ENCODE peak calls at places on chromosomes 11 and 22, in four cellular contexts. K, S, E and R are unnamed samples.

GRCh38 chr11:105689636-105690035 is 79.8 kb downstream of the GRIA4 start:
- DNase-seq in K (no peak), S (no peak), E (no peak), R (no peak)

GRCh38 chr22:41925783-41926460 is 684 bp downstream of the TNFRSF13C start:
- DNase-seq in K (peak; percentile 78), S (peak; percentile 73), E (no peak), R (peak; percentile 96)

GRCh38 chr11:111976119-111976518 is 39.0 kb downstream of the DIXDC1 start:
- DNase-seq in K (no peak), S (no peak), E (no peak), R (peak; percentile 74)

GRCh38 chr11:63521896-63522295 is 14.7 kb upstream of the PLAAT4 start:
- DNase-seq in K (no peak), S (no peak), E (no peak), R (no peak)

GRCh38 chr11:20536784-20537183 is 62.6 kb upstream of the SLC6A5 start:
- DNase-seq in K (no peak), S (no peak), E (no peak), R (no peak)

GRCh38 chr11:60376601-60377000 is 1.7 kb upstream of the MS4A7 start:
- DNase-seq in K (no peak), S (no peak), E (no peak), R (no peak)

GRCh38 chr22:49930128-49930527 is 11.7 kb downstream of the CRELD2 start:
- DNase-seq in K (no peak), S (peak; percentile 63), E (no peak), R (no peak)

GRCh38 chr11:720642-721346 is 14.8 kb downstream of the EPS8L2 start:
- DNase-seq in K (peak; percentile 46), S (no peak), E (no peak), R (peak; percentile 71)

GRCh38 chr11:102788334-102789035 is 8.1 kb upstream of the MMP10 start:
- DNase-seq in K (no peak), S (no peak), E (no peak), R (no peak)

GRCh38 chr11:126039485-126040271 is 23.0 kb downstream of the CDON start:
- DNase-seq in K (no peak), S (no peak), E (no peak), R (no peak)

GRCh38 chr11:61805146-61805545 is 11.7 kb downstream of the FADS1 start:
- DNase-seq in K (no peak), S (no peak), E (no peak), R (no peak)

GRCh38 chr11:46360878-46361277 is 13.6 kb downstream of the DGKZ start:
- DNase-seq in K (peak; percentile 45), S (no peak), E (no peak), R (no peak)

GRCh38 chr22:36584666-36585065 is 55.7 kb upstream of the EIF3D start:
- DNase-seq in K (no peak), S (no peak), E (no peak), R (peak; percentile 47)

GRCh38 chr11:32002311-32002710 is 88.6 kb upstream of the RCN1 start:
- DNase-seq in K (no peak), S (no peak), E (no peak), R (no peak)

GRCh38 chr22:46078241-46079092 is 71.9 kb upstream of the PPARA start:
- DNase-seq in K (no peak), S (peak; percentile 74), E (no peak), R (peak; percentile 95)

GRCh38 chr22:49638788-49639187 is 188.9 kb downstream of the BRD1 start:
- DNase-seq in K (no peak), S (peak; percentile 49), E (peak; percentile 5), R (no peak)

GRCh38 chr11:102253018-102253775 is 64.1 kb upstream of the BIRC3 start:
- DNase-seq in K (no peak), S (no peak), E (no peak), R (no peak)

GRCh38 chr11:92594251-92594650 is 369.6 kb downstream of the FAT3 start:
- DNase-seq in K (no peak), S (no peak), E (no peak), R (no peak)

GRCh38 chr22:45709866-45710265 is 38.2 kb downstream of the ATXN10 start:
- DNase-seq in K (no peak), S (no peak), E (peak; percentile 37), R (no peak)

GRCh38 chr11:114090225-114090624 is 30.7 kb downstream of the ZBTB16 start:
- DNase-seq in K (no peak), S (no peak), E (no peak), R (no peak)
- H3K36me3 ChIP-seq in K (no peaks in the 10 kb centered on the region), S (no peaks in the 10 kb centered on the region), E (no peaks in the 10 kb centered on the region), R (no peaks in the 10 kb centered on the region)

DNA sequence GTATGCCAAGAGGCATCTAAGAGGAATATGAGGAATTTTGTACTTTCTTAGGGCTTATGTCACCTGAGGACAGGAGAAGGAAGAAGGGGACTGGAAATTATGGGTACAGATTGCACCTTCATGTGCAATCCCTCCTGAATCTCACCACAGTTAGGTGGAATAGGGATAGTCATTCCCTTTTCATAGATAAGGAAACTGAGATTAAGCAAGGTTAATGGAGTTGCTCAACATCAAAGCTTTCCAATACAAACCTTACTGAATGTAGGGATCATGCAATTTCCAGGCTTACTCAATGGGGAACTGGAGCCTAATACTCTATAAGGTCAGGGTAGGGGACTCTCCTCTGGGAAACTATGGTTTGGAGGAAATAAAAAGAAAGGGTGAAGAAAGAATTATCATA is 133.0 kb downstream of the C11orf87 start:
- DNase-seq in K (no peak), S (no peak), E (no peak), R (no peak)
- H3K4me3 ChIP-seq in K (no peak overlapping the region), S (no peak overlapping the region), E (no peak overlapping the region), R (no peak overlapping the region)

GRCh38 chr11:76713499-76713898 is 43.0 kb upstream of the LRRC32 start:
- DNase-seq in K (no peak), S (no peak), E (no peak), R (no peak)

GRCh38 chr11:76709259-76709658 is 38.7 kb upstream of the LRRC32 start:
- DNase-seq in K (no peak), S (no peak), E (no peak), R (no peak)

GRCh38 chr11:76709756-76710155 is 39.2 kb upstream of the LRRC32 start:
- DNase-seq in K (no peak), S (no peak), E (no peak), R (no peak)

GRCh38 chr11:76714493-76714892 is 43.9 kb upstream of the LRRC32 start:
- DNase-seq in K (no peak), S (no peak), E (no peak), R (no peak)

DNA sequence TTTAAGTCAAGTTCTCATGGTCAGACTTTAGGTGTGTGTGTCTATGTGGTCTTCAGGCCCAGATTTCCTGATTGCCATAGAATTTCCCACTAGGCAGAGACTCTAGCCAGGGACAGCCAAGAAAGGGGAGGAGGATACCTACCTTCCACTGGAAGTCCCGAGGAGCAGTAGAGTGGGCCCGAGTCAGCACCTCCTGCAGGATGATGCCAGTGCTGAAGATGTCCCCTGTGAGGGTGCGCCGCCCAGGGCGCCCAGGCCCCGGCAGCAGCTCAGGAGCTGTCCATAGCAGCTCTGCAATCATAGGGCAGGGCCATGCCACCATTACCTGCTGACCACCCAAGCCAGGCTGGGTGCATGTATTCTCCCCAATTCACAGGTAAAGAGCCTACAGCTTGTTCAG is 41.6 kb upstream of the LRRC32 start:
- DNase-seq in K (no peak), S (no peak), E (no peak), R (no peak)
- H3K36me3 ChIP-seq in K (no peaks in the 10 kb centered on the region), S (no peaks in the 10 kb centered on the region), E (no peaks in the 10 kb centered on the region), R (no peaks in the 10 kb centered on the region)

GRCh38 chr22:43516996-43517635 is 105.3 kb downstream of the MPPED1 start:
- DNase-seq in K (no peak), S (no peak), E (no peak), R (peak; percentile 79)

GRCh38 chr22:43515902-43516301 is 104.1 kb downstream of the MPPED1 start:
- DNase-seq in K (no peak), S (no peak), E (no peak), R (no peak)

GRCh38 chr22:43516386-43516785 is 104.6 kb downstream of the MPPED1 start:
- DNase-seq in K (no peak), S (no peak), E (no peak), R (no peak)

GRCh38 chr22:43514476-43515157 is 102.8 kb downstream of the MPPED1 start:
- DNase-seq in K (no peak), S (no peak), E (no peak), R (no peak)

GRCh38 chr22:43515411-43515810 is 103.6 kb downstream of the MPPED1 start:
- DNase-seq in K (no peak), S (no peak), E (no peak), R (peak; percentile 62)
- H3K4me3 ChIP-seq in K (no peak overlapping the region), S (no peak overlapping the region), E (no peak overlapping the region), R (no peak overlapping the region)

GRCh38 chr11:74206746-74207145 is 35.7 kb downstream of the PPME1 start:
- DNase-seq in K (no peak), S (no peak), E (no peak), R (no peak)
- H3K36me3 ChIP-seq in K (peaks cover 48% of the 10 kb centered on the region), S (no peaks in the 10 kb centered on the region), E (peaks cover 10% of the 10 kb centered on the region), R (peaks cover 8% of the 10 kb centered on the region)

GRCh38 chr11:122696662-122697061 is 41.1 kb downstream of the UBASH3B start:
- DNase-seq in K (peak; percentile 96), S (no peak), E (no peak), R (no peak)
- H3K4me3 ChIP-seq in K (peak overlapping the region; percentile 56), S (no peak overlapping the region), E (no peak overlapping the region), R (no peak overlapping the region)

GRCh38 chr11:84256618-84257017 is 970.5 kb upstream of the CCDC90B start:
- DNase-seq in K (no peak), S (no peak), E (no peak), R (no peak)

GRCh38 chr11:84260862-84261261 is 974.7 kb upstream of the CCDC90B start:
- DNase-seq in K (no peak), S (no peak), E (no peak), R (no peak)

GRCh38 chr11:84249344-84250135 is 963.4 kb upstream of the CCDC90B start:
- DNase-seq in K (no peak), S (no peak), E (no peak), R (no peak)

GRCh38 chr11:84250834-84251613 is 964.9 kb upstream of the CCDC90B start:
- DNase-seq in K (no peak), S (no peak), E (no peak), R (no peak)

DNA sequence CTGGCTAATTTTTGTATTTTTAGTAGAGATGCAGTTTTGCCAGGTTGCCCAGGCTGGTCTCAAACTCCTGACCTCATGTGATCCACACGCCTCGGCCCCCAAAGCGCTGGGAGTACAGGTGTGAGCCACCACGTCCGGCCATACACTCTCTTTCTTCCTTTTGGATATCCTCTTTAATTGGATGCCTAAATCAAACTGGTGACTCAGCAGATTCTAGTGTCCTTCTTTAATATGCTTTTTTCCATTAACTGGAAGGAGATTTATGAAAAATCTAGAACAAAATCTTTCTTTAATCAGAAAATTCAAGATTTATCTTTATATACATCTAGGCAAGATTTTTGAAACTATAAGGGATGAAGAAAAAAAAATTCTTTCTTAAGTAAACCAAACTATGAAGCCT is 969.3 kb upstream of the CCDC90B start:
- DNase-seq in K (no peak), S (no peak), E (no peak), R (no peak)
- H3K36me3 ChIP-seq in K (no peaks in the 10 kb centered on the region), S (no peaks in the 10 kb centered on the region), E (no peaks in the 10 kb centered on the region), R (no peaks in the 10 kb centered on the region)

GRCh38 chr11:8267280-8267679 is 3.6 kb upstream of the LMO1 start:
- DNase-seq in K (no peak), S (no peak), E (no peak), R (peak; percentile 77)
- H3K4me3 ChIP-seq in K (no peak overlapping the region), S (no peak overlapping the region), E (no peak overlapping the region), R (no peak overlapping the region)